ENCODE peak calls at places on chromosomes 5 and 9, in five cellular contexts. T is NT2/D1; J is effector memory CD8-positive, alpha-beta T cell; F is activated T-helper 1 cell treated with anti-CD3 and anti-CD28 coated beads, Interleukin-12 subunit alpha, Interleukin-12 subunit beta, Interleukin-2, Interleukin-4 antibody, amounts not matched to agents 30 ng/mL and 10 ng/mL and 1 ng/mL, durations not matched to agents 14 hours and 24 hours and 36 hours; W is MCF 10A. C is an unnamed sample.

GRCh38 chr9:95506438-95506691 is 10.4 kb downstream of the PTCH1 start:
- DNase-seq in W (no peak), F (no peak), J (no peak), T (no peak), C (peak)

GRCh38 chr9:85859751-85860150 is 81.2 kb upstream of the NAA35 start:
- DNase-seq in T (no peak), F (no peak), J (no peak), W (no peak), C (no peak)

GRCh38 chr9:136814725-136815421 is 7.1 kb downstream of the RABL6 start:
- DNase-seq in J (no peak), F (no peak), W (no peak), T (no peak), C (no peak)

GRCh38 chr5:125302577-125302976 is 556.1 kb upstream of the ZNF608 start:
- DNase-seq in J (no peak), T (no peak), F (no peak), W (no peak), C (no peak)

GRCh38 chr5:125237026-125237425 is 490.6 kb upstream of the ZNF608 start:
- DNase-seq in T (peak), J (no peak), F (no peak), W (no peak), C (no peak)

GRCh38 chr9:86424246-86424891 is 70.2 kb upstream of the TUT7 start:
- DNase-seq in T (no peak), F (no peak), J (no peak), W (no peak), C (no peak)

GRCh38 chr5:10556331-10556807 is 7.5 kb upstream of the ANKRD33B start:
- DNase-seq in F (no peak), J (no peak), T (no peak), W (peak), C (no peak)

GRCh38 chr5:163758283-163758711 is 252.9 kb downstream of the MAT2B start:
- DNase-seq in T (no peak), J (no peak), F (no peak), W (peak), C (no peak)

GRCh38 chr5:177429248-177430045 is 3.0 kb downstream of the GRK6 start:
- DNase-seq in J (peak), W (no peak), T (no peak), F (peak), C (peak)

GRCh38 chr9:22108581-22109370 is 99.7 kb upstream of the CDKN2B start:
- DNase-seq in W (no peak), J (no peak), T (no peak), F (no peak), C (no peak)

GRCh38 chr5:96930058-96930457 is 5.8 kb upstream of the LNPEP start:
- DNase-seq in W (no peak), J (no peak), F (no peak), T (no peak), C (no peak)

GRCh38 chr9:121500165-121500478 is 478 bp upstream of the GGTA1 start:
- DNase-seq in J (no peak), F (no peak), W (no peak), T (no peak), C (no peak)

GRCh38 chr5:139711852-139712171 is 63.7 kb downstream of the CXXC5 start:
- DNase-seq in W (no peak), F (no peak), J (no peak), T (no peak), C (no peak)

C was measured in C1 segment of cervical spinal cord.